ENCODE peak calls at places on chromosome 19, in eight cellular contexts. One of them, this sample, is unnamed. For H3K27me3, the result is how much of the 10 kb centered on the place peaks cover.

GRCh38 chr19:1243768-1244692 is 2.5 kb downstream of the ATP5F1D start:
- DNase-seq in aorta: peak
- DNase-seq in brain microvascular endothelial cell: peak
- DNase-seq in ascending aorta: no peak
- DNase-seq in HepG2: peak
- DNase-seq in endodermal cell: peak
- DNase-seq in transverse colon: peak
- DNase-seq in adipocyte: peak
- DNase-seq in this sample: peak

GRCh38 chr19:44207126-44207803 is 5.1 kb upstream of the ZNF227 start:
- DNase-seq in aorta: peak
- DNase-seq in brain microvascular endothelial cell: peak
- DNase-seq in ascending aorta: peak
- DNase-seq in HepG2: peak
- DNase-seq in endodermal cell: peak
- DNase-seq in transverse colon: peak
- DNase-seq in adipocyte: peak
- DNase-seq in this sample: peak

GRCh38 chr19:35004517-35005255 is 4.6 kb downstream of the GRAMD1A start:
- DNase-seq in aorta: no peak
- DNase-seq in brain microvascular endothelial cell: no peak
- DNase-seq in ascending aorta: no peak
- DNase-seq in HepG2: no peak
- DNase-seq in endodermal cell: no peak
- DNase-seq in transverse colon: no peak
- DNase-seq in adipocyte: no peak
- DNase-seq in this sample: no peak

GRCh38 chr19:35436477-35437141 is 11.4 kb upstream of the FFAR2 start:
- DNase-seq in aorta: no peak
- DNase-seq in brain microvascular endothelial cell: no peak
- DNase-seq in ascending aorta: no peak
- DNase-seq in HepG2: no peak
- DNase-seq in endodermal cell: no peak
- DNase-seq in transverse colon: peak
- DNase-seq in adipocyte: peak
- DNase-seq in this sample: no peak

GRCh38 chr19:13984875-13985741 is 21.0 kb downstream of the RFX1 start:
- DNase-seq in aorta: no peak
- DNase-seq in brain microvascular endothelial cell: no peak
- DNase-seq in ascending aorta: no peak
- DNase-seq in HepG2: peak
- DNase-seq in endodermal cell: no peak
- DNase-seq in transverse colon: no peak
- DNase-seq in adipocyte: no peak
- DNase-seq in this sample: no peak

GRCh38 chr19:58196911-58197616 is 14.2 kb downstream of the ZNF274 start:
- DNase-seq in aorta: no peak
- DNase-seq in brain microvascular endothelial cell: no peak
- DNase-seq in ascending aorta: no peak
- DNase-seq in HepG2: peak
- DNase-seq in endodermal cell: no peak
- DNase-seq in transverse colon: no peak
- DNase-seq in adipocyte: peak
- DNase-seq in this sample: peak

GRCh38 chr19:797528-798414 is 519 bp downstream of the PTBP1 start:
- DNase-seq in aorta: peak
- DNase-seq in brain microvascular endothelial cell: peak
- DNase-seq in ascending aorta: no peak
- DNase-seq in HepG2: peak
- DNase-seq in endodermal cell: peak
- DNase-seq in transverse colon: peak
- DNase-seq in adipocyte: peak
- DNase-seq in this sample: peak

GRCh38 chr19:48728882-48729645 is 9.5 kb upstream of the MAMSTR start:
- DNase-seq in aorta: no peak
- DNase-seq in brain microvascular endothelial cell: no peak
- DNase-seq in ascending aorta: no peak
- DNase-seq in HepG2: no peak
- DNase-seq in endodermal cell: peak
- DNase-seq in transverse colon: no peak
- DNase-seq in adipocyte: no peak
- DNase-seq in this sample: no peak

GRCh38 chr19:2097330-2098327 is 914 bp downstream of the IZUMO4 start:
- DNase-seq in aorta: peak
- DNase-seq in brain microvascular endothelial cell: no peak
- DNase-seq in ascending aorta: no peak
- DNase-seq in HepG2: no peak
- DNase-seq in endodermal cell: no peak
- DNase-seq in transverse colon: peak
- DNase-seq in adipocyte: no peak
- DNase-seq in this sample: peak

GRCh38 chr19:2795827-2796658 is 10.7 kb downstream of the THOP1 start:
- DNase-seq in aorta: no peak
- DNase-seq in brain microvascular endothelial cell: no peak
- DNase-seq in ascending aorta: no peak
- DNase-seq in HepG2: no peak
- DNase-seq in endodermal cell: no peak
- DNase-seq in transverse colon: no peak
- DNase-seq in adipocyte: no peak
- DNase-seq in this sample: no peak

GRCh38 chr19:10007811-10008211 is 2.5 kb downstream of the COL5A3 start:
- DNase-seq in aorta: no peak
- DNase-seq in brain microvascular endothelial cell: peak
- DNase-seq in ascending aorta: no peak
- DNase-seq in HepG2: no peak
- DNase-seq in endodermal cell: no peak
- DNase-seq in transverse colon: no peak
- DNase-seq in adipocyte: peak
- DNase-seq in this sample: no peak

GRCh38 chr19:10009714-10010224 is 535 bp downstream of the COL5A3 start:
- DNase-seq in aorta: no peak
- DNase-seq in brain microvascular endothelial cell: no peak
- DNase-seq in ascending aorta: no peak
- DNase-seq in HepG2: no peak
- DNase-seq in endodermal cell: no peak
- DNase-seq in transverse colon: no peak
- DNase-seq in adipocyte: peak
- DNase-seq in this sample: no peak

GRCh38 chr19:10010247-10010691 is at the start of gene COL5A3:
- DNase-seq in aorta: peak
- DNase-seq in brain microvascular endothelial cell: no peak
- DNase-seq in ascending aorta: no peak
- DNase-seq in HepG2: no peak
- DNase-seq in endodermal cell: peak
- DNase-seq in transverse colon: peak
- DNase-seq in adipocyte: peak
- DNase-seq in this sample: no peak

GRCh38 chr19:10010939-10011338 is 635 bp upstream of the COL5A3 start:
- DNase-seq in aorta: no peak
- DNase-seq in brain microvascular endothelial cell: no peak
- DNase-seq in ascending aorta: no peak
- DNase-seq in HepG2: no peak
- DNase-seq in endodermal cell: no peak
- DNase-seq in transverse colon: no peak
- DNase-seq in adipocyte: no peak
- DNase-seq in this sample: no peak

DNA sequence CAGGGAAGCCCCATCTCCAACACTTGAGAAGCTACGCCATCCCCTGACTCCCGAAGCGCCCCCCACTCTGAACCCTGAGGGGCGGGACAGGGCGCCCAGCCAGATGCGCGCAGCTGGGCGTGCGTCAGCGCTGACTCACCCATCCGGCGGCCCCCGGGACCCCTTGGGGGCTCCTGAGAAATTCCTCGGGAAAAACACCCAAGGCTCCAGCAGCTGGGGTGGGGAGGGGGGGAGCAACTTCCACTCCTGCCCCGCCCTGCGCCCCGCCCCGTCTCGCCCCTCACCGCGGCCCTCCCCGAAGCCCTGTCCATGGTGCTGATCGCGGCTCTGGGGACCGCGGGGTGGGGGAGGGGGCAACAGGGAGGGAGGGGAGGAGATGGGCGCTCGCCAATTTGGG is 1.0 kb downstream of the COL5A3 start:
- DNase-seq in aorta: peak
- DNase-seq in brain microvascular endothelial cell: peak
- DNase-seq in ascending aorta: no peak
- DNase-seq in HepG2: no peak
- DNase-seq in endodermal cell: peak
- DNase-seq in transverse colon: peak
- DNase-seq in adipocyte: peak
- DNase-seq in this sample: no peak
- H3K27me3 ChIP-seq in aorta: under half
- H3K27me3 ChIP-seq in brain microvascular endothelial cell: under half
- H3K27me3 ChIP-seq in ascending aorta: under half
- H3K27me3 ChIP-seq in HepG2: under half
- H3K27me3 ChIP-seq in endodermal cell: half or more
- H3K27me3 ChIP-seq in transverse colon: half or more
- H3K27me3 ChIP-seq in adipocyte: under half
- H3K27me3 ChIP-seq in this sample: under half

DNA sequence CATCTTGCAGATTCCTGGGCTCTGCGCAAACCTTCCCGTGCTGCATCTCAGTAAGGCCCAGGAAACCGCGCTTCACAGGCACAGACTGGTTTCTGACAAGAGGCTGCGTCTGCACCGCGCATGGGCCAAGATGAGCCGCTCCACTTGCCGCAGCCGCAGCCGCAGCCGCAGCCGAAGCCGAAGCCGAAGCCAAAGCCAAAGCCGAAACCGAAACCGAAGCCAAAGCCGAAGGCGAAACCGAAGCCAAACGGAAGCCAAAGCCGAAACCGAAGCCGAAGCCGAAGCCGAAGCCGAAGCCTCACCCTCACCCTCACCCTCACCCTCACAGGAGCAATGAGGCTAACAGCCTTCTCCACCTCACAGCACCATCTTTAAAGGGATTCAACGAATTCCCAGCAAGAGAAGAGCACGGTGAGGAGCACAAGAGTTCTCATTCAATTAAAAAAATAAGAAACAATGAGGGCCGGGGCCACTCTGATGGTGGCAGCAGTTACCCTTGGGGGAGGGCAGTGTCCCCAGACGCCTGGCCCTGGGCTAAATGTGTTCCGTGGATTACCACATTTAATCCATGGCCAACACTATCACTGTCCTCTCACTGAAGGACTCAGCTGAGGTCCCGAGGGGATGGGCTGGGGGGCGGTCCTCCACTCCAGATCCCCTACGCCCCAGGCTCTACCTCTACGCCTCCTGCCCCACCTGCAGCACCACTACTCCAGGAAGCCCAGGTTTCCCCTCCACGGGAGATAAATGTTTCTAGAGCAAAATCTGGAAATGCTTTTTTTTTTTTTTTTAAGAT is 29.1 kb downstream of the ZNF787 start:
- DNase-seq in aorta: no peak
- DNase-seq in brain microvascular endothelial cell: no peak
- DNase-seq in ascending aorta: no peak
- DNase-seq in HepG2: no peak
- DNase-seq in endodermal cell: peak
- DNase-seq in transverse colon: no peak
- DNase-seq in adipocyte: no peak
- DNase-seq in this sample: no peak
- H3K4me3 ChIP-seq in aorta: no peak
- H3K4me3 ChIP-seq in brain microvascular endothelial cell: no peak
- H3K4me3 ChIP-seq in ascending aorta: no peak
- H3K4me3 ChIP-seq in HepG2: no peak
- H3K4me3 ChIP-seq in endodermal cell: no peak
- H3K4me3 ChIP-seq in transverse colon: no peak
- H3K4me3 ChIP-seq in adipocyte: no peak
- H3K4me3 ChIP-seq in this sample: no peak

GRCh38 chr19:6185825-6186193 is 50.3 kb downstream of the ACSBG2 start:
- DNase-seq in aorta: no peak
- DNase-seq in brain microvascular endothelial cell: no peak
- DNase-seq in ascending aorta: no peak
- DNase-seq in HepG2: no peak
- DNase-seq in endodermal cell: no peak
- DNase-seq in transverse colon: no peak
- DNase-seq in adipocyte: no peak
- DNase-seq in this sample: no peak
- H3K27me3 ChIP-seq in aorta: under half
- H3K27me3 ChIP-seq in brain microvascular endothelial cell: under half
- H3K27me3 ChIP-seq in ascending aorta: under half
- H3K27me3 ChIP-seq in HepG2: under half
- H3K27me3 ChIP-seq in endodermal cell: under half
- H3K27me3 ChIP-seq in transverse colon: under half
- H3K27me3 ChIP-seq in adipocyte: under half
- H3K27me3 ChIP-seq in this sample: under half

GRCh38 chr19:38684862-38685665 is 37.6 kb downstream of the ACTN4 start:
- DNase-seq in aorta: no peak
- DNase-seq in brain microvascular endothelial cell: no peak
- DNase-seq in ascending aorta: no peak
- DNase-seq in HepG2: no peak
- DNase-seq in endodermal cell: no peak
- DNase-seq in transverse colon: no peak
- DNase-seq in adipocyte: no peak
- DNase-seq in this sample: no peak
- H3K4me3 ChIP-seq in aorta: no peak
- H3K4me3 ChIP-seq in brain microvascular endothelial cell: no peak
- H3K4me3 ChIP-seq in ascending aorta: no peak
- H3K4me3 ChIP-seq in HepG2: no peak
- H3K4me3 ChIP-seq in endodermal cell: peak
- H3K4me3 ChIP-seq in transverse colon: no peak
- H3K4me3 ChIP-seq in adipocyte: peak
- H3K4me3 ChIP-seq in this sample: no peak

DNA sequence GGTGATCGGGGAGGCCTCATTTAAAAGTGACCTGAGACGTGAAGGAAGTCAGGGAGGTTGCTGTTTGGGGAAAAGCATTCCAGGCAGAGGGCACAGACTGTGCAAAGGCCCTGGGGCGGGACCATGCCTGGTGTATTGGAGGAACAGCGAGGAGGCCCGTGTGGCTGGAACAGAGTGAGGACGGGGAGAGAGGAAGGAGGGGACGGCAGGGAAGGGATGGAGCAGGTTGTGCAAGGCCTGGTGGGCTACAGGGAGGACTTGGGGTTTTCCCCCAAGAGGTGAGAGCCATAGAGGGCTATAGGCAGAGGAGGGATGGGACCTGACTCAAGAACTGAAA is 17.2 kb downstream of the PTPRS start:
- DNase-seq in aorta: no peak
- DNase-seq in brain microvascular endothelial cell: no peak
- DNase-seq in ascending aorta: no peak
- DNase-seq in HepG2: no peak
- DNase-seq in endodermal cell: no peak
- DNase-seq in transverse colon: no peak
- DNase-seq in adipocyte: no peak
- DNase-seq in this sample: no peak
- H3K27me3 ChIP-seq in aorta: under half
- H3K27me3 ChIP-seq in brain microvascular endothelial cell: under half
- H3K27me3 ChIP-seq in ascending aorta: under half
- H3K27me3 ChIP-seq in HepG2: under half
- H3K27me3 ChIP-seq in endodermal cell: under half
- H3K27me3 ChIP-seq in transverse colon: under half
- H3K27me3 ChIP-seq in adipocyte: half or more
- H3K27me3 ChIP-seq in this sample: under half

This sample was measured in Caco-2.